ENCODE peak calls at places on chromosome 3, in six cellular contexts. One of them, this sample, is unnamed.

GRCh38 chr3:59862686-59863085 is 812.9 kb upstream of the CFAP20DC start:
- DNase-seq in AG04450: no peak
- DNase-seq in stomach: no peak
- DNase-seq in H7: no peak
- DNase-seq in CD8-positive, alpha-beta T cell: no peak
- DNase-seq in left ventricle myocardium inferior: no peak
- DNase-seq in this sample: no peak

GRCh38 chr3:73546961-73547360 is 77.8 kb downstream of the PDZRN3 start:
- DNase-seq in AG04450: peak
- DNase-seq in stomach: no peak
- DNase-seq in H7: no peak
- DNase-seq in CD8-positive, alpha-beta T cell: no peak
- DNase-seq in left ventricle myocardium inferior: no peak
- DNase-seq in this sample: peak

GRCh38 chr3:132189601-132190000 is 127.6 kb upstream of the ACP3 start:
- DNase-seq in AG04450: no peak
- DNase-seq in stomach: no peak
- DNase-seq in H7: no peak
- DNase-seq in CD8-positive, alpha-beta T cell: no peak
- DNase-seq in left ventricle myocardium inferior: no peak
- DNase-seq in this sample: no peak

GRCh38 chr3:73707772-73708171 is 83.0 kb upstream of the PDZRN3 start:
- DNase-seq in AG04450: peak
- DNase-seq in stomach: no peak
- DNase-seq in H7: no peak
- DNase-seq in CD8-positive, alpha-beta T cell: no peak
- DNase-seq in left ventricle myocardium inferior: no peak
- DNase-seq in this sample: no peak

GRCh38 chr3:178736300-178736699 is 200.1 kb downstream of the KCNMB2 start:
- DNase-seq in AG04450: no peak
- DNase-seq in stomach: peak
- DNase-seq in H7: no peak
- DNase-seq in CD8-positive, alpha-beta T cell: no peak
- DNase-seq in left ventricle myocardium inferior: peak
- DNase-seq in this sample: no peak

GRCh38 chr3:58962040-58962651 is 87.7 kb downstream of the CFAP20DC start:
- DNase-seq in AG04450: no peak
- DNase-seq in stomach: no peak
- DNase-seq in H7: no peak
- DNase-seq in CD8-positive, alpha-beta T cell: no peak
- DNase-seq in left ventricle myocardium inferior: no peak
- DNase-seq in this sample: no peak

GRCh38 chr3:100941451-100941850 is 51.8 kb downstream of the ABI3BP start:
- DNase-seq in AG04450: no peak
- DNase-seq in stomach: no peak
- DNase-seq in H7: no peak
- DNase-seq in CD8-positive, alpha-beta T cell: no peak
- DNase-seq in left ventricle myocardium inferior: no peak
- DNase-seq in this sample: no peak

GRCh38 chr3:126983653-126984390 is 907 bp downstream of the PLXNA1 start:
- DNase-seq in AG04450: no peak
- DNase-seq in stomach: no peak
- DNase-seq in H7: peak
- DNase-seq in CD8-positive, alpha-beta T cell: peak
- DNase-seq in left ventricle myocardium inferior: no peak
- DNase-seq in this sample: no peak

GRCh38 chr3:171810278-171811058 is at the start of gene PLD1:
- DNase-seq in AG04450: no peak
- DNase-seq in stomach: peak
- DNase-seq in H7: peak
- DNase-seq in CD8-positive, alpha-beta T cell: peak
- DNase-seq in left ventricle myocardium inferior: peak
- DNase-seq in this sample: no peak

GRCh38 chr3:18715208-18715607 is 290.1 kb upstream of the SATB1 start:
- DNase-seq in AG04450: no peak
- DNase-seq in stomach: no peak
- DNase-seq in H7: no peak
- DNase-seq in CD8-positive, alpha-beta T cell: no peak
- DNase-seq in left ventricle myocardium inferior: no peak
- DNase-seq in this sample: no peak

GRCh38 chr3:69115731-69116130 is 6.7 kb downstream of the LMOD3 start:
- DNase-seq in AG04450: peak
- DNase-seq in stomach: no peak
- DNase-seq in H7: no peak
- DNase-seq in CD8-positive, alpha-beta T cell: no peak
- DNase-seq in left ventricle myocardium inferior: no peak
- DNase-seq in this sample: no peak

GRCh38 chr3:67384790-67385397 is 269.5 kb downstream of the SUCLG2 start:
- DNase-seq in AG04450: peak
- DNase-seq in stomach: peak
- DNase-seq in H7: peak
- DNase-seq in CD8-positive, alpha-beta T cell: peak
- DNase-seq in left ventricle myocardium inferior: no peak
- DNase-seq in this sample: no peak

GRCh38 chr3:33134026-33134625 is 20.3 kb downstream of the CRTAP start:
- DNase-seq in AG04450: no peak
- DNase-seq in stomach: no peak
- DNase-seq in H7: no peak
- DNase-seq in CD8-positive, alpha-beta T cell: no peak
- DNase-seq in left ventricle myocardium inferior: no peak
- DNase-seq in this sample: no peak

GRCh38 chr3:131596884-131597283 is 94.1 kb upstream of the MRPL3 start:
- DNase-seq in AG04450: no peak
- DNase-seq in stomach: no peak
- DNase-seq in H7: no peak
- DNase-seq in CD8-positive, alpha-beta T cell: no peak
- DNase-seq in left ventricle myocardium inferior: no peak
- DNase-seq in this sample: no peak

GRCh38 chr3:12963869-12964712 is 109.1 kb downstream of the IQSEC1 start:
- DNase-seq in AG04450: no peak
- DNase-seq in stomach: no peak
- DNase-seq in H7: no peak
- DNase-seq in CD8-positive, alpha-beta T cell: no peak
- DNase-seq in left ventricle myocardium inferior: no peak
- DNase-seq in this sample: no peak

GRCh38 chr3:172103724-172104123 is 64.3 kb downstream of the FNDC3B start:
- DNase-seq in AG04450: no peak
- DNase-seq in stomach: no peak
- DNase-seq in H7: no peak
- DNase-seq in CD8-positive, alpha-beta T cell: no peak
- DNase-seq in left ventricle myocardium inferior: no peak
- DNase-seq in this sample: no peak

GRCh38 chr3:188060436-188060835 is 93.5 kb upstream of the LPP start:
- DNase-seq in AG04450: no peak
- DNase-seq in stomach: no peak
- DNase-seq in H7: no peak
- DNase-seq in CD8-positive, alpha-beta T cell: no peak
- DNase-seq in left ventricle myocardium inferior: no peak
- DNase-seq in this sample: no peak

GRCh38 chr3:174126990-174127758 is 729.6 kb downstream of the NLGN1 start:
- DNase-seq in AG04450: no peak
- DNase-seq in stomach: no peak
- DNase-seq in H7: no peak
- DNase-seq in CD8-positive, alpha-beta T cell: no peak
- DNase-seq in left ventricle myocardium inferior: no peak
- DNase-seq in this sample: no peak

GRCh38 chr3:66499881-66500574 is 794 bp downstream of the LRIG1 start:
- DNase-seq in AG04450: no peak
- DNase-seq in stomach: peak
- DNase-seq in H7: peak
- DNase-seq in CD8-positive, alpha-beta T cell: peak
- DNase-seq in left ventricle myocardium inferior: peak
- DNase-seq in this sample: no peak

GRCh38 chr3:30156586-30157498 is 449.6 kb upstream of the TGFBR2 start:
- DNase-seq in AG04450: no peak
- DNase-seq in stomach: no peak
- DNase-seq in H7: no peak
- DNase-seq in CD8-positive, alpha-beta T cell: no peak
- DNase-seq in left ventricle myocardium inferior: no peak
- DNase-seq in this sample: no peak

GRCh38 chr3:53357457-53357856 is 10.1 kb upstream of the DCP1A start:
- DNase-seq in AG04450: no peak
- DNase-seq in stomach: no peak
- DNase-seq in H7: no peak
- DNase-seq in CD8-positive, alpha-beta T cell: no peak
- DNase-seq in left ventricle myocardium inferior: no peak
- DNase-seq in this sample: no peak

GRCh38 chr3:169241928-169242751 is 421.4 kb downstream of the MECOM start:
- DNase-seq in AG04450: no peak
- DNase-seq in stomach: peak
- DNase-seq in H7: peak
- DNase-seq in CD8-positive, alpha-beta T cell: no peak
- DNase-seq in left ventricle myocardium inferior: peak
- DNase-seq in this sample: no peak

GRCh38 chr3:36919439-36920160 is 25.3 kb downstream of the TRANK1 start:
- DNase-seq in AG04450: no peak
- DNase-seq in stomach: no peak
- DNase-seq in H7: no peak
- DNase-seq in CD8-positive, alpha-beta T cell: no peak
- DNase-seq in left ventricle myocardium inferior: no peak
- DNase-seq in this sample: no peak

GRCh38 chr3:8893001-8893400 is 70.3 kb downstream of the RAD18 start:
- DNase-seq in AG04450: no peak
- DNase-seq in stomach: no peak
- DNase-seq in H7: no peak
- DNase-seq in CD8-positive, alpha-beta T cell: no peak
- DNase-seq in left ventricle myocardium inferior: no peak
- DNase-seq in this sample: no peak

GRCh38 chr3:42685891-42686820 is 819 bp downstream of the KLHL40 start:
- DNase-seq in AG04450: no peak
- DNase-seq in stomach: no peak
- DNase-seq in H7: no peak
- DNase-seq in CD8-positive, alpha-beta T cell: no peak
- DNase-seq in left ventricle myocardium inferior: peak
- DNase-seq in this sample: no peak

GRCh38 chr3:167735233-167736107 is at the start of gene SERPINI1:
- DNase-seq in AG04450: peak
- DNase-seq in stomach: peak
- DNase-seq in H7: peak
- DNase-seq in CD8-positive, alpha-beta T cell: peak
- DNase-seq in left ventricle myocardium inferior: peak
- DNase-seq in this sample: peak

GRCh38 chr3:167734498-167735232 is at the start of gene PDCD10:
- DNase-seq in AG04450: peak
- DNase-seq in stomach: peak
- DNase-seq in H7: peak
- DNase-seq in CD8-positive, alpha-beta T cell: peak
- DNase-seq in left ventricle myocardium inferior: peak
- DNase-seq in this sample: peak

GRCh38 chr3:167732313-167733065 is 2.2 kb downstream of the PDCD10 start:
- DNase-seq in AG04450: no peak
- DNase-seq in stomach: no peak
- DNase-seq in H7: no peak
- DNase-seq in CD8-positive, alpha-beta T cell: no peak
- DNase-seq in left ventricle myocardium inferior: no peak
- DNase-seq in this sample: no peak

GRCh38 chr3:167736264-167736787 is 805 bp downstream of the SERPINI1 start:
- DNase-seq in AG04450: no peak
- DNase-seq in stomach: no peak
- DNase-seq in H7: no peak
- DNase-seq in CD8-positive, alpha-beta T cell: no peak
- DNase-seq in left ventricle myocardium inferior: no peak
- DNase-seq in this sample: no peak

GRCh38 chr3:167733961-167734497 is 663 bp downstream of the PDCD10 start:
- DNase-seq in AG04450: no peak
- DNase-seq in stomach: no peak
- DNase-seq in H7: no peak
- DNase-seq in CD8-positive, alpha-beta T cell: no peak
- DNase-seq in left ventricle myocardium inferior: no peak
- DNase-seq in this sample: no peak
- H3K4me3 ChIP-seq in AG04450: peak
- H3K4me3 ChIP-seq in stomach: peak
- H3K4me3 ChIP-seq in H7: peak
- H3K4me3 ChIP-seq in CD8-positive, alpha-beta T cell: peak
- H3K4me3 ChIP-seq in left ventricle myocardium inferior: peak
- H3K4me3 ChIP-seq in this sample: peak

DNA sequence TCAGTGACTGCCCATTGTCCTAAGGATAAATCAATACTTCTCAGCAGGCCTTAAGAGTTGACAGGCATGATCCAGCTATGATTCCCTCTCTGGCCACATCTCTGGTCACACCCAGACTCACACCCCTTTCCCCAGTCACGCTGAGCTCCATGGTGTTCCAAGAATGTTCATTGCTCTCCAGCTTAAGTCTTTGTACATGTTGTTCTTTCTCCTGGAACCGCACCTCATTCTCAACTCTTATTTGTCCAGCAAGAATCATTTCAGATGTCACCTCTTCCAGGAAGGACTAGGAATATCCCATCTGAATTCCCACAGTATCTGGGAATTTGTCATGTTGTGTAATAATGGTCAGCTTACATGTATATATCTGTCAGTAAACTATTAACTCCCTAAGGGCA is 118.3 kb upstream of the GALNT15 start:
- DNase-seq in AG04450: no peak
- DNase-seq in stomach: no peak
- DNase-seq in H7: no peak
- DNase-seq in CD8-positive, alpha-beta T cell: no peak
- DNase-seq in left ventricle myocardium inferior: no peak
- DNase-seq in this sample: no peak
- H3K4me3 ChIP-seq in AG04450: no peak
- H3K4me3 ChIP-seq in stomach: no peak
- H3K4me3 ChIP-seq in H7: no peak
- H3K4me3 ChIP-seq in CD8-positive, alpha-beta T cell: no peak
- H3K4me3 ChIP-seq in left ventricle myocardium inferior: no peak
- H3K4me3 ChIP-seq in this sample: no peak

DNA sequence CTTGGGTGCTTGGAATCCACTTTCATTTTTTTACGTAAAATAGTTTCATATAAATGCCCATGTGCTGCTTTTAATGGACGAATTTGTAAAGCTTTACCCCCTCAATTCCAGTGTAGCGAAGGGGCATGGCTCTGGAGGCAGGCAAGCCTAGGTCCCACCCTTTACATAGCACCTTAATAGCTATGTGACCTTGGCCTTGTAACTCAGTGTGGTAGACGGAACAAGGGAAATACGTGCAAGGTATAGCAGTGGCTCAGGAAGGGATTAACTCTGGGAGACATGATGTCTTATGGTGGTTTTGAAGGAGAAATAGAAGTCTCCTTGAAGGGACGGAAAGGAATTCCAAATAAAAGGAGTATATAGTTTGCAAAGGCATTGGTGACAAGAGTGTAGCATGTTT is 1.4 kb downstream of the SEC61A1 start:
- DNase-seq in AG04450: no peak
- DNase-seq in stomach: no peak
- DNase-seq in H7: no peak
- DNase-seq in CD8-positive, alpha-beta T cell: no peak
- DNase-seq in left ventricle myocardium inferior: no peak
- DNase-seq in this sample: no peak
- H3K4me3 ChIP-seq in AG04450: peak
- H3K4me3 ChIP-seq in stomach: peak
- H3K4me3 ChIP-seq in H7: no peak
- H3K4me3 ChIP-seq in CD8-positive, alpha-beta T cell: peak
- H3K4me3 ChIP-seq in left ventricle myocardium inferior: peak
- H3K4me3 ChIP-seq in this sample: peak

DNA sequence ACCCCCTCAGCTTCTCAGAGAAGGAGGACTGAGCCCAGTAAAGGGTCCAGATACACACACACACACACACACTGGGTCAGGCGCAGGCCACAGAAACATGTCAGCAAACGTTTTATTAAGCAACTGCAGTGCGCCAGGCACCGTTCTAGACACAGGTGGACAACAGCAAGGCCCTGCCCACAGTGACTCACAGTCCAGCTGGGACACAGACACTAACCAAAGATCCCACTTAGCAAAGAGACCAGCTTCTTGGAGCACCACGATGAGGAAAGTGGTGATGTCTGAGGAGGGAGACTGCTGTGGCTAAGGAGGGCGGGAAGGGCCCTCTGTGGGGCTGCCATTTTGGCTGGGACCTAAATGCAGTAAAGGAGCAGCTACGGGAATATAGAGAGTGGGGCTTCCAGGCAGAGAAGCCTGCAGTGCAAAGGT is 2.8 kb upstream of the VILL start:
- DNase-seq in AG04450: no peak
- DNase-seq in stomach: peak
- DNase-seq in H7: no peak
- DNase-seq in CD8-positive, alpha-beta T cell: no peak
- DNase-seq in left ventricle myocardium inferior: no peak
- DNase-seq in this sample: no peak
- H3K4me3 ChIP-seq in AG04450: no peak
- H3K4me3 ChIP-seq in stomach: peak
- H3K4me3 ChIP-seq in H7: no peak
- H3K4me3 ChIP-seq in CD8-positive, alpha-beta T cell: no peak
- H3K4me3 ChIP-seq in left ventricle myocardium inferior: no peak
- H3K4me3 ChIP-seq in this sample: no peak

This sample was measured in HFF-Myc.